ENCODE peak calls at places on chromosomes 7 and 10, in seven cellular contexts. F is fibroblast of pulmonary artery, C is H4, O is GM20000, V is NCI-H774, L is MM.1S, I is AG09319. K is an unnamed sample.

GRCh38 chr10:84429926-84430520 is 101.6 kb downstream of the CCSER2 start:
- DNase-seq in V (no peak), O (peak), F (peak), C (peak), L (peak), I (no peak), K (peak)

GRCh38 chr10:4931587-4931986 is 31.6 kb upstream of the AKR1C1 start:
- DNase-seq in C (peak), L (no peak), F (no peak), V (no peak), I (no peak), O (no peak), K (no peak)

GRCh38 chr7:11792122-11792521 is 39.9 kb downstream of the THSD7A start:
- DNase-seq in L (no peak), C (no peak), I (no peak), O (no peak), F (no peak), V (no peak), K (no peak)

GRCh38 chr10:72687035-72687434 is 4.9 kb upstream of the MCU start:
- DNase-seq in C (no peak), O (no peak), L (no peak), V (no peak), I (no peak), F (no peak), K (no peak)

GRCh38 chr7:69067397-69067796 is 530.9 kb upstream of the AUTS2 start:
- DNase-seq in L (no peak), C (peak), V (no peak), F (peak), I (no peak), O (no peak), K (peak)

GRCh38 chr7:40969641-40970040 is 733.2 kb downstream of the INHBA start:
- DNase-seq in O (no peak), C (no peak), I (no peak), F (no peak), V (no peak), L (no peak), K (no peak)

GRCh38 chr10:75395171-75395954 is 6.2 kb downstream of the ZNF503 start:
- DNase-seq in L (no peak), I (no peak), C (no peak), F (no peak), O (peak), V (no peak), K (no peak)

GRCh38 chr7:101632641-101633040 is 3.5 kb upstream of the MYL10 start:
- DNase-seq in O (no peak), L (no peak), C (no peak), I (no peak), V (no peak), F (no peak), K (no peak)

GRCh38 chr10:68543004-68543918 is 15.9 kb upstream of the SLC25A16 start:
- DNase-seq in C (peak), F (no peak), L (no peak), V (no peak), I (no peak), O (no peak), K (no peak)

GRCh38 chr10:110209926-110210662 is 2.7 kb downstream of the MXI1 start:
- DNase-seq in L (peak), V (no peak), I (no peak), C (no peak), O (peak), F (peak), K (no peak)

GRCh38 chr10:59709472-59710125 is at the start of gene SLC16A9:
- DNase-seq in C (peak), L (peak), I (no peak), V (peak), O (peak), F (peak), K (peak)

GRCh38 chr7:142954680-142955268 is 7.4 kb downstream of the KEL start:
- DNase-seq in F (no peak), O (no peak), V (no peak), L (peak), C (no peak), I (no peak), K (no peak)

GRCh38 chr10:101292194-101293006 is 61.6 kb upstream of the BTRC start:
- DNase-seq in O (no peak), F (no peak), L (no peak), V (no peak), I (no peak), C (no peak), K (peak)

GRCh38 chr7:132141109-132141508 is 435.2 kb downstream of the PLXNA4 start:
- DNase-seq in O (no peak), V (no peak), C (no peak), L (no peak), F (peak), I (no peak), K (no peak)

GRCh38 chr10:76231258-76231934 is 800.0 kb downstream of the LRMDA start:
- DNase-seq in L (no peak), V (no peak), I (no peak), C (peak), O (no peak), F (no peak), K (no peak)

GRCh38 chr10:3132036-3133025 is 40.3 kb downstream of the PITRM1 start:
- DNase-seq in V (no peak), L (no peak), O (no peak), I (no peak), C (no peak), F (peak), K (no peak)

GRCh38 chr7:27138987-27139334 is 4.5 kb downstream of the HOXA5 start:
- DNase-seq in F (no peak), C (no peak), O (no peak), I (no peak), V (no peak), L (no peak), K (no peak)

GRCh38 chr10:93553501-93554374 is 12.7 kb upstream of the FFAR4 start:
- DNase-seq in V (no peak), I (no peak), C (no peak), L (no peak), F (no peak), O (no peak), K (no peak)

GRCh38 chr10:69800109-69800508 is 1.6 kb upstream of the COL13A1 start:
- DNase-seq in C (peak), I (no peak), V (no peak), L (peak), F (peak), O (peak), K (no peak)

GRCh38 chr7:129874722-129875121 is 78.0 kb downstream of the UBE2H start:
- DNase-seq in L (no peak), I (no peak), C (no peak), F (no peak), V (no peak), O (no peak), K (no peak)

GRCh38 chr7:136874393-136875032 is 6.1 kb downstream of the CHRM2 start:
- DNase-seq in L (peak), F (peak), C (peak), V (peak), O (no peak), I (no peak), K (peak)

GRCh38 chr10:70528726-70529362 is 50.3 kb downstream of the PALD1 start:
- DNase-seq in I (no peak), V (peak), C (peak), L (no peak), O (no peak), F (peak), K (no peak)

GRCh38 chr7:100887955-100888481 is 1.5 kb downstream of the UFSP1 start:
- DNase-seq in F (no peak), V (no peak), I (no peak), L (no peak), O (peak), C (no peak), K (no peak)

GRCh38 chr10:70542565-70542938 is 60.0 kb downstream of the PRF1 start:
- DNase-seq in I (no peak), C (no peak), F (peak), O (no peak), V (no peak), L (no peak), K (no peak)

GRCh38 chr10:69321865-69322264 is 43.6 kb downstream of the HK1 start:
- DNase-seq in V (no peak), L (no peak), I (no peak), F (no peak), C (no peak), O (no peak), K (no peak)

GRCh38 chr7:145123502-145123901 is 287.6 kb upstream of the TPK1 start:
- DNase-seq in C (no peak), F (no peak), O (no peak), I (no peak), L (no peak), V (no peak), K (no peak)

GRCh38 chr10:95355241-95355779 is 64.5 kb upstream of the PDLIM1 start:
- DNase-seq in L (no peak), I (no peak), F (peak), C (no peak), V (peak), O (no peak), K (peak)

GRCh38 chr7:371119-371778 is 81.3 kb downstream of the FOXL3 start:
- DNase-seq in V (no peak), O (no peak), I (no peak), C (no peak), F (no peak), L (no peak), K (no peak)

GRCh38 chr7:4196121-4196819 is 485.8 kb upstream of the FOXK1 start:
- DNase-seq in C (no peak), V (no peak), F (no peak), L (no peak), I (no peak), O (no peak), K (no peak)

GRCh38 chr7:146635200-146636032 is 518.8 kb downstream of the CNTNAP2 start:
- DNase-seq in O (no peak), L (no peak), V (peak), C (no peak), I (no peak), F (no peak), K (peak)

GRCh38 chr10:111831058-111831457 is 352.5 kb downstream of the GPAM start:
- DNase-seq in O (no peak), L (no peak), I (no peak), C (no peak), V (no peak), F (no peak), K (no peak)

GRCh38 chr7:135189221-135189662 is 18.7 kb upstream of the CYREN start:
- DNase-seq in C (no peak), F (no peak), O (no peak), V (no peak), L (no peak), I (no peak), K (no peak)

GRCh38 chr10:114876602-114877300 is 55.2 kb downstream of the FHIP2A start:
- DNase-seq in F (peak), I (peak), L (peak), V (peak), O (peak), C (peak), K (peak)

GRCh38 chr7:7505936-7506335 is 29.7 kb downstream of the COL28A1 start:
- DNase-seq in V (no peak), F (no peak), C (no peak), I (no peak), L (no peak), O (no peak), K (no peak)